ENCODE peak calls at places on chromosomes 16 and 17, in nine cellular contexts. D, F, M, C, H, X, O, J and S are unnamed samples.

GRCh38 chr17:60529806-60530205 is 3.8 kb upstream of the APPBP2 start:
- DNase-seq in D (no peak), F (no peak), M (no peak), C (no peak), H (no peak), X (no peak), O (no peak), J (no peak), S (no peak)

GRCh38 chr17:40111221-40112128 is 10.3 kb upstream of the MSL1 start:
- DNase-seq in D (no peak), F (peak), M (peak), C (peak), H (peak), X (peak), O (peak), J (peak), S (peak)

GRCh38 chr16:72856797-72857196 is 191.1 kb downstream of the ZFHX3 start:
- DNase-seq in D (no peak), F (no peak), M (no peak), C (no peak), H (peak), X (peak), O (no peak), J (no peak), S (no peak)

GRCh38 chr17:39231587-39232551 is 6.1 kb upstream of the STAC2 start:
- DNase-seq in D (no peak), F (no peak), M (peak), C (no peak), H (peak), X (peak), O (no peak), J (no peak), S (peak)

GRCh38 chr17:63440770-63441335 is 5.3 kb downstream of the CYB561 start:
- DNase-seq in D (no peak), F (no peak), M (no peak), C (no peak), H (no peak), X (no peak), O (no peak), J (no peak), S (no peak)

GRCh38 chr16:10805362-10805761 is 13.2 kb downstream of the TVP23A start:
- DNase-seq in D (no peak), F (no peak), M (no peak), C (no peak), H (no peak), X (no peak), O (no peak), J (no peak), S (no peak)

GRCh38 chr17:65270499-65270898 is 133.3 kb downstream of the RGS9 start:
- DNase-seq in D (no peak), F (no peak), M (no peak), C (no peak), H (no peak), X (no peak), O (no peak), J (no peak), S (no peak)

GRCh38 chr17:38574712-38575111 is 31.0 kb downstream of the SRCIN1 start:
- DNase-seq in D (no peak), F (no peak), M (no peak), C (no peak), H (no peak), X (no peak), O (no peak), J (no peak), S (no peak)

GRCh38 chr16:46743232-46743719 is 4.9 kb downstream of the MYLK3 start:
- DNase-seq in D (no peak), F (no peak), M (no peak), C (peak), H (no peak), X (no peak), O (no peak), J (no peak), S (no peak)

GRCh38 chr16:82892327-82892726 is 265.6 kb downstream of the CDH13 start:
- DNase-seq in D (no peak), F (no peak), M (no peak), C (no peak), H (no peak), X (no peak), O (no peak), J (no peak), S (no peak)

GRCh38 chr16:67304006-67304405 is 22.5 kb downstream of the KCTD19 start:
- DNase-seq in D (no peak), F (no peak), M (no peak), C (no peak), H (no peak), X (no peak), O (no peak), J (no peak), S (no peak)

GRCh38 chr16:79066621-79067020 is 533.9 kb downstream of the MAF start:
- DNase-seq in D (no peak), F (no peak), M (no peak), C (no peak), H (no peak), X (peak), O (no peak), J (no peak), S (no peak)

GRCh38 chr16:85935957-85936760 is 37.2 kb downstream of the IRF8 start:
- DNase-seq in D (no peak), F (no peak), M (no peak), C (no peak), H (no peak), X (no peak), O (no peak), J (no peak), S (no peak)

GRCh38 chr16:53841884-53842283 is 137.9 kb downstream of the FTO start:
- DNase-seq in D (no peak), F (no peak), M (no peak), C (no peak), H (no peak), X (no peak), O (no peak), J (no peak), S (no peak)

GRCh38 chr16:19105891-19106624 is 7.7 kb upstream of the ITPRIPL2 start:
- DNase-seq in D (no peak), F (no peak), M (no peak), C (no peak), H (no peak), X (no peak), O (no peak), J (no peak), S (no peak)

GRCh38 chr17:17342242-17342945 is 39.2 kb downstream of the NT5M start:
- DNase-seq in D (no peak), F (no peak), M (no peak), C (no peak), H (no peak), X (no peak), O (no peak), J (no peak), S (peak)

GRCh38 chr17:80220709-80221215 is 535 bp downstream of the SLC26A11 start:
- DNase-seq in D (no peak), F (peak), M (peak), C (no peak), H (peak), X (peak), O (peak), J (no peak), S (peak)

GRCh38 chr17:2061441-2061797 is 6.5 kb downstream of the HIC1 start:
- DNase-seq in D (no peak), F (no peak), M (no peak), C (no peak), H (no peak), X (no peak), O (no peak), J (no peak), S (no peak)

GRCh38 chr17:58337126-58337599 is 8.6 kb upstream of the TSPOAP1 start:
- DNase-seq in D (no peak), F (no peak), M (no peak), C (no peak), H (no peak), X (no peak), O (no peak), J (no peak), S (no peak)

GRCh38 chr16:72848759-72849664 is 198.9 kb downstream of the ZFHX3 start:
- DNase-seq in D (no peak), F (peak), M (peak), C (peak), H (no peak), X (peak), O (peak), J (peak), S (peak)

GRCh38 chr17:1434150-1434549 is 21.9 kb downstream of the CRK start:
- DNase-seq in D (no peak), F (peak), M (no peak), C (no peak), H (no peak), X (no peak), O (no peak), J (no peak), S (no peak)

GRCh38 chr16:78489631-78490030 is 390.2 kb downstream of the WWOX start:
- DNase-seq in D (no peak), F (no peak), M (no peak), C (no peak), H (no peak), X (no peak), O (no peak), J (no peak), S (no peak)

GRCh38 chr17:37708616-37709212 is 36.1 kb downstream of the HNF1B start:
- DNase-seq in D (no peak), F (no peak), M (no peak), C (no peak), H (no peak), X (no peak), O (no peak), J (no peak), S (no peak)

GRCh38 chr16:24568392-24568791 is 29.0 kb downstream of the RBBP6 start:
- DNase-seq in D (no peak), F (no peak), M (no peak), C (no peak), H (no peak), X (no peak), O (no peak), J (no peak), S (no peak)

GRCh38 chr17:28381141-28381825 is 9.8 kb downstream of the SARM1 start:
- DNase-seq in D (no peak), F (no peak), M (no peak), C (no peak), H (peak), X (peak), O (no peak), J (no peak), S (peak)

GRCh38 chr17:37816951-37817350 is 72.1 kb upstream of the HNF1B start:
- DNase-seq in D (no peak), F (peak), M (no peak), C (no peak), H (no peak), X (no peak), O (no peak), J (no peak), S (no peak)

GRCh38 chr16:89958068-89958467 is 9.5 kb downstream of the DEF8 start:
- DNase-seq in D (no peak), F (no peak), M (no peak), C (peak), H (peak), X (peak), O (no peak), J (no peak), S (no peak)

GRCh38 chr17:81566461-81567126 is 14.4 kb upstream of the FAAP100 start:
- DNase-seq in D (no peak), F (peak), M (peak), C (peak), H (no peak), X (no peak), O (peak), J (peak), S (peak)

GRCh38 chr17:56110463-56111138 is 42.7 kb upstream of the ANKFN1 start:
- DNase-seq in D (no peak), F (peak), M (no peak), C (no peak), H (no peak), X (no peak), O (no peak), J (no peak), S (no peak)

GRCh38 chr16:50305441-50306061 is 39.2 kb downstream of the ADCY7 start:
- DNase-seq in D (no peak), F (no peak), M (peak), C (no peak), H (no peak), X (no peak), O (peak), J (no peak), S (peak)

GRCh38 chr17:17079336-17079735 is 37.1 kb downstream of the MPRIP start:
- DNase-seq in D (no peak), F (no peak), M (no peak), C (no peak), H (no peak), X (peak), O (no peak), J (no peak), S (no peak)

GRCh38 chr16:10918294-10919002 is 23.8 kb downstream of the DEXI start:
- DNase-seq in D (peak), F (peak), M (peak), C (peak), H (peak), X (peak), O (peak), J (peak), S (peak)

GRCh38 chr16:68298907-68299515 is 11.7 kb downstream of the SLC7A6OS start:
- DNase-seq in D (no peak), F (peak), M (peak), C (peak), H (no peak), X (peak), O (no peak), J (no peak), S (peak)

GRCh38 chr16:47888142-47888541 is 267.7 kb downstream of the ABCC12 start:
- DNase-seq in D (no peak), F (no peak), M (no peak), C (no peak), H (no peak), X (peak), O (no peak), J (no peak), S (no peak)

GRCh38 chr17:32819035-32819434 is 57.9 kb downstream of the MYO1D start:
- DNase-seq in D (no peak), F (no peak), M (no peak), C (no peak), H (no peak), X (no peak), O (no peak), J (no peak), S (no peak)
- H3K4me3 ChIP-seq in D (no peak), F (no peak), M (no peak), C (peak), H (no peak), X (no peak), O (no peak), J (peak), S (no peak)

GRCh38 chr16:25959216-25959615 is 267.5 kb downstream of the HS3ST4 start:
- DNase-seq in D (no peak), F (no peak), M (no peak), C (no peak), H (no peak), X (no peak), O (no peak), J (no peak), S (no peak)

DNA sequence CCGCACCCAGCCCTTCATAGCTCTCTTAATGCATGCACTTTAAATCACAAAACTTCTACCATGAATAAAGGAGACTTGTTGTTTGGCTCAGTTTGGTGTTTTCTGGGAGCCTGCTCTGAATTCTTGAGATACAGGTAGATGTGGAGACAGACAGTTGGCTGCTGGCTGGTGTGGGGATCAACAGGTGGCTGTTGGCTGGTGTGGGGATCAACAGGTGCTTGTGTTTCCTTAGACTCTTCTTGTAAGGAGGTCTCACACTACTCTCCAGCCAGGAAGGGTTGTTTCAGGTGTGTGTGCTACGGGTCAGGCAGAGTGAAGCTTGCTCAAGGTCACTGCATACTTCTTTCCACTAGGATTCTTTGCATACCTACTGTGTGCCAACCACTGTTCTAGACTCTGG is 265.9 kb downstream of the HS3ST4 start:
- DNase-seq in D (no peak), F (no peak), M (no peak), C (no peak), H (no peak), X (no peak), O (no peak), J (no peak), S (no peak)
- H3K27ac ChIP-seq in D (no peak), F (no peak), M (no peak), C (no peak), H (no peak), X (no peak), O (no peak), J (no peak), S (no peak)

GRCh38 chr17:7396147-7396546 is 1.8 kb upstream of the PLSCR3 start:
- DNase-seq in D (no peak), F (no peak), M (no peak), C (no peak), H (no peak), X (no peak), O (no peak), J (no peak), S (no peak)

GRCh38 chr17:7391307-7391706 is 3.0 kb downstream of the PLSCR3 start:
- DNase-seq in D (no peak), F (no peak), M (no peak), C (no peak), H (no peak), X (no peak), O (no peak), J (no peak), S (no peak)

GRCh38 chr17:7393613-7394451 is 493 bp downstream of the PLSCR3 start:
- DNase-seq in D (no peak), F (no peak), M (no peak), C (no peak), H (peak), X (peak), O (no peak), J (no peak), S (no peak)

GRCh38 chr17:7392696-7393612 is 1.4 kb downstream of the PLSCR3 start:
- DNase-seq in D (no peak), F (no peak), M (no peak), C (no peak), H (no peak), X (peak), O (peak), J (no peak), S (no peak)

DNA sequence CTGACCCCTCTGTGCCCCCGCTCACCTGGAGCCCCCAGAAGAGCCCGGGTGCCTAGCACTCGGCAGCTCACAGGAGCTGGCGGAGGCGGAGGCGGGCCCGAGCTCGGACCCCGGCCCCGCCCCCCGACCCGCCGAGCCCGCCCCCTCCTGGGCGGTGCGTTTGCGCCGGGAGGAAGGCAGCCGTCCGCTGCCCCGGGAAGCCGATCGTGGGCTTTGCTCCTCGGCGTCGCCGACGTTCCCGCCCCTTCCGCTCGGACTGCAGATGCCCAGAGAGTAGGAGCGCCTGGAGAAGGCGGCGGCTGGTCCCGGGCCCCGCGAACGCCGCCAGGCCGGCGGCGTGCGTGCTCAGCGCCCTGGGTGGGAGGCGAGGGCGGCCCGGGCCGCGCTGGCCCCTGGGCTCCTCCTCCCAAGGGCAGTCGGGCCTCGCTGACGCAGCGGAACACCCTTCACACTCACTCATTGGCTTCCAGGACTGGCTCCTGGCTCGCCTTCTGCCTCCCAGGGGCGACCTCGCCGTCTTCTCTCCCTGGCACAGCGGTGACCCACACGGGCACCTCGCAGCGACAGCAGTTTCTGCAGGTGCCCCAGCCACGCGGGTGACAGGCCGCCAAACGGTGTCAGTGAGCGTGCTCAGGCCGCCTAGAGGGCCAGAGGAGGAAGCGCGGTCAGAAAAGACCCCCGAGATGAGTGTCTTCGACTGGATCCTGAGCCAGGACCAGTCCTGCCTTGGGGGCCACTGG is at the start of gene PLSCR3:
- DNase-seq in D (no peak), F (peak), M (peak), C (peak), H (peak), X (peak), O (peak), J (peak), S (peak)
- TF ChIP-seq CTCF in D (no peak), F (peak), M (peak), C (peak), H (peak), X (peak), O (peak), J (peak), S (no peak)

GRCh38 chr16:84753412-84754325 is 53.9 kb downstream of the USP10 start:
- DNase-seq in D (no peak), F (no peak), M (no peak), C (no peak), H (no peak), X (no peak), O (no peak), J (no peak), S (no peak)
- H3K4me3 ChIP-seq in D (no peak), F (no peak), M (no peak), C (no peak), H (no peak), X (no peak), O (no peak), J (no peak), S (no peak)